ENCODE peak calls at places on chromosomes 13 and 19, in five cellular contexts. L, I, D, Q and V are unnamed samples.
A peak's percentile ranks its signal among the peaks of the same experiment; 100 is the strongest.

GRCh38 chr19:38031423-38031770 is 124.4 kb downstream of the SIPA1L3 start:
- DNase-seq in L (no peak), I (no peak), D (no peak), Q (peak; percentile 93), V (no peak)

GRCh38 chr19:29714953-29715694 is at the start of gene C19orf12:
- DNase-seq in L (peak; percentile 76), I (peak; percentile 53), D (peak; percentile 81), Q (peak; percentile 50), V (peak; percentile 42)

GRCh38 chr19:48510421-48511268 is 990 bp downstream of the LMTK3 start:
- DNase-seq in L (peak; percentile 63), I (peak; percentile 79), D (peak; percentile 91), Q (peak; percentile 33), V (peak; percentile 61)

GRCh38 chr19:13195678-13196077 is 45.5 kb downstream of the IER2 start:
- DNase-seq in L (peak; percentile 47), I (no peak), D (peak; percentile 93), Q (no peak), V (peak; percentile 69)

GRCh38 chr19:43469160-43469480 is 3.7 kb upstream of the LYPD3 start:
- DNase-seq in L (peak; percentile 48), I (no peak), D (no peak), Q (no peak), V (peak; percentile 49)

GRCh38 chr13:39892731-39893293 is 237.3 kb downstream of the COG6 start:
- DNase-seq in L (no peak), I (peak; percentile 59), D (no peak), Q (no peak), V (peak; percentile 30)

GRCh38 chr13:109332501-109333499 is 453.6 kb downstream of the IRS2 start:
- DNase-seq in L (no peak), I (no peak), D (no peak), Q (no peak), V (no peak)

GRCh38 chr19:1134431-1134830 is 30.6 kb downstream of the GPX4 start:
- DNase-seq in L (no peak), I (no peak), D (no peak), Q (no peak), V (no peak)

GRCh38 chr19:55175117-55175867 is 4.8 kb downstream of the SYT5 start:
- DNase-seq in L (no peak), I (no peak), D (peak; percentile 70), Q (no peak), V (no peak)

GRCh38 chr13:95155093-95155492 is 146.2 kb downstream of the ABCC4 start:
- DNase-seq in L (no peak), I (no peak), D (no peak), Q (no peak), V (no peak)

GRCh38 chr13:112056284-112056727 is 10.6 kb upstream of the SOX1 start:
- DNase-seq in L (no peak), I (no peak), D (peak; percentile 81), Q (no peak), V (no peak)

GRCh38 chr13:75920536-75920935 is 284.4 kb downstream of the LMO7 start:
- DNase-seq in L (no peak), I (no peak), D (no peak), Q (no peak), V (no peak)

GRCh38 chr13:36885901-36886300 is 34.1 kb downstream of the SMAD9 start:
- DNase-seq in L (no peak), I (no peak), D (no peak), Q (no peak), V (no peak)

DNA sequence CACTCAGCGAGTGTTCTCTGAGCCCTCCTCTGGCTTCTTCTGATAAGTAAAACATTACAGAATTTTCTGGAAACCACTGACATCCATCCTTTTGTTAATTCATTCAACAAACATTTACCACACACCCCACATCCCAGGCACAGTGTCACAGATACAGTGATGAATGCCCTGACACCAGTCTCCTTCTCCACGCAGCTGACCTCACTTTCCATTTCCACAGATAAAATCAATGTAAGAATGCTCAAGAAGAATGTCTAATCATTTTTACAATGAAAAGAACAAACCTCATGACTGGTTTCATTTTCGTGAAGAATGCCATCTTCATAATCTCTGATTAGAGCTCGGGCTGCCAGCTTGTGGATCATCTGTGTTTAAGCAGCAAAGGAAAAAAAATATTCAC is 69.2 kb downstream of the PARP4 start:
- DNase-seq in L (no peak), I (no peak), D (no peak), Q (peak; percentile 36), V (no peak)
- H3K36me3 ChIP-seq in L (peaks cover 19% of the 10 kb centered on the region), I (peaks cover 87% of the 10 kb centered on the region), D (peaks cover 44% of the 10 kb centered on the region), Q (peaks cover 2% of the 10 kb centered on the region), V (peaks cover 34% of the 10 kb centered on the region)

DNA sequence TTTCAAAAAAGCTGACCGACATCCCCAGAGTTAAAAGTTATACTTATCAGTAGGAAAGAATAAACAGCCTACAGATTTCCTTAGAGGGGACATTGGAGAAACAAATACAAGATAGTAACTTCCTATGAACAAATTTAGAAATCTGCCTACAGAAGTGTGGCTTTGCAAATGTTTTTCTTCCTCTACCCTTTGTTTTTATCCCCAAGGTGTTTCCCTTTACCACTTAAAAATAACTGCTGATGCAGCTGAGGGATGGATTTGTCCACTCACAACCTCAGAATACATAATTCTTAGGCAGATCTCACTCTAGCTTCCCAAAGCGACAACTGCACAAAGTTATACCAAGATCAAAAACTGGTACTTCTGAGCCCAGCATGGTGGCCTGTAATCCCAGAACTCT is 20.9 kb downstream of the MED4 start:
- DNase-seq in L (no peak), I (no peak), D (no peak), Q (no peak), V (no peak)
- H3K36me3 ChIP-seq in L (peaks cover 50% of the 10 kb centered on the region), I (peaks cover 100% of the 10 kb centered on the region), D (peaks cover 98% of the 10 kb centered on the region), Q (peaks cover 14% of the 10 kb centered on the region), V (peaks cover 45% of the 10 kb centered on the region)

GRCh38 chr19:47421844-47422395 is 2.6 kb upstream of the MEIS3 start:
- DNase-seq in L (no peak), I (no peak), D (peak; percentile 91), Q (peak; percentile 49), V (no peak)
- H3K36me3 ChIP-seq in L (no peaks in the 10 kb centered on the region), I (no peaks in the 10 kb centered on the region), D (no peaks in the 10 kb centered on the region), Q (no peaks in the 10 kb centered on the region), V (no peaks in the 10 kb centered on the region)

GRCh38 chr19:19050731-19051130 is 13.1 kb upstream of the SLC25A42 start:
- DNase-seq in L (no peak), I (no peak), D (no peak), Q (no peak), V (no peak)
- H3K36me3 ChIP-seq in L (peaks cover 12% of the 10 kb centered on the region), I (peaks cover 79% of the 10 kb centered on the region), D (peaks cover 79% of the 10 kb centered on the region), Q (peaks cover 28% of the 10 kb centered on the region), V (peaks cover 17% of the 10 kb centered on the region)

DNA sequence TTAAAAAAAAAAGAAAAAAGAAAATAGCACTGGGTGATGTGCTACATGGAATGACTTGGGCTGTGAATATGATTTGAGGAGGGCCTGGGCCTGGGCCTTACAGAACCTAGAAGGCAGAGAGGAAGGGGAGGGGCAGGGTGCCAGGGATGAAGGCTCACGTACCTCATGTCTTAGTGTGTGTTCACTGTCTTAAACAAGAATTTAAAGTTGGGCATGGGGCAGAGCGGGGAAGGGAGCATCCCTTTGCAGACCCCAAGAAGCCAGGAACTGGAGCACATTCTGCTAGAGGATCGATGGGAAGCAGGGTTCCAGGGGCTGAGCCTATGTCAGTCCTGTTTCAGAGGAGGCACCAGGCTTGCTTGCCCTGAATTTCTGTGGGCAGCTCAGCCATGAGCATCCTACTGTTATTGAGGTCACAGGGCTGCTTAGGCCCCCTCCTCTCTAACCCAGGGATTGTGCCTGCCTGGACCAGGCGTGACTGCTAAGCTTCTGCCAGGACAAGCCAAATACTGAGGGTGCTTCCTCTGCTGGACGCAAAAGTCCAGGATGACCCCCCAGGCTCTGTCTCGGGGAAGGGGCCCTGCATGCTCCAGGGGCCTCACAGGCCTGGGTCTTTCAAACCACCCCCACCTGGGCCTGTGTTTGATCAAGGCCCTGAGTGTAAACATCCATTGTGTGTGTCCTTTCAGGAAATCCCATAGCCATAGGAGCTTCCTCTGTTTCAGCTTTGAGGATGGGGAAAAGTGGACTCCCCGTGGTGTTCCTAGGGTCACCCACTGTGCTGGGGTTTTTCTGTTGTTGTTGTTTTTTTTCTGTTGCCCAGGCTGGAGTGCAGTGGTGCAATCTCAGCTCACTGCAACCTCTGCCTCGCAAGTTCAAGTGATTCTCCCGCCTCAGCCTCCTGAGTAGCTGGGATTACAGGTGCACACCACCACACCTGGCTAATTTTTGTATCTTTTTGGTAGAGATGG is 4.8 kb downstream of the LSR start:
- DNase-seq in L (no peak), I (no peak), D (peak; percentile 85), Q (no peak), V (no peak)
- H3K36me3 ChIP-seq in L (no peaks in the 10 kb centered on the region), I (no peaks in the 10 kb centered on the region), D (peaks cover 73% of the 10 kb centered on the region), Q (no peaks in the 10 kb centered on the region), V (peaks cover 28% of the 10 kb centered on the region)

GRCh38 chr19:58252102-58252685 is 23.5 kb downstream of the ZNF544 start:
- DNase-seq in L (no peak), I (no peak), D (no peak), Q (peak; percentile 21), V (no peak)

GRCh38 chr19:58243351-58243750 is 14.6 kb downstream of the ZNF544 start:
- DNase-seq in L (no peak), I (no peak), D (no peak), Q (no peak), V (no peak)

DNA sequence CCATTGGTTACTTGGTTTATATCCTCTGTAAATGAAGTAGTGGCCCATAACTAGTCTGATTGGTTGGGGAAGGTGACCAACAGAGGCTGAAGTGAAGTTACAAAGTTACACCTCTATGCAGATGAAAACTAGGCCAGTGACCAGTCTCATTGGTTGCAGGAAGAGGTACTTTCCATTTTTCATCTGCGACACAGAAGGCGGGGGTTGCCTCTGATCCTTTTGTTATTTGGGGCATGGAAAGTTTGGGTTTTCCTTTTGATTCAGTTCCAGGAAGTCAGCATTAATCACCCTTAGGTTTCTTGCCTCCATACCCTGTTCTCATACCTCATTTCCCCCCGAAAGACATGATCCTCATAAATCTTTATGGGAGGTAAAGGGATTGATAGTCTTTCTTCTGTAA is 20.2 kb downstream of the ZNF544 start:
- DNase-seq in L (no peak), I (no peak), D (no peak), Q (no peak), V (no peak)
- H3K36me3 ChIP-seq in L (peaks cover 40% of the 10 kb centered on the region), I (peaks cover 100% of the 10 kb centered on the region), D (peaks cover 100% of the 10 kb centered on the region), Q (peaks cover 26% of the 10 kb centered on the region), V (peaks cover 46% of the 10 kb centered on the region)